ENCODE peak calls at places on chromosomes 1 and 21, in nine cellular contexts. J is breast epithelium, P is stomach, K is endothelial cell of umbilical vein, W is sigmoid colon, U is Panc1, L is HCT116, A is SK-N-SH, X is K562. Z is an unnamed sample.

GRCh38 chr1:99680258-99680657 is 34.3 kb downstream of the PALMD start:
- DNase-seq in A (no peak), J (no peak), P (no peak), X (no peak), K (peak), L (no peak), W (no peak), U (no peak), Z (no peak)

GRCh38 chr1:197884173-197884572 is 18.3 kb upstream of the C1orf53 start:
- DNase-seq in K (no peak), W (no peak), L (no peak), X (no peak), J (no peak), U (no peak), P (peak), A (no peak), Z (no peak)

GRCh38 chr1:101993703-101994102 is 3.0 kb downstream of the OLFM3 start:
- DNase-seq in X (no peak), K (no peak), L (no peak), A (no peak), U (no peak), W (no peak), P (no peak), J (no peak), Z (peak)

GRCh38 chr1:16077430-16078245 is 4.2 kb upstream of the FAM131C start:
- DNase-seq in L (no peak), W (no peak), A (no peak), P (no peak), J (no peak), K (no peak), U (no peak), X (no peak), Z (no peak)

GRCh38 chr1:145805057-145805456 is 18.8 kb downstream of the RNF115 start:
- DNase-seq in J (no peak), X (no peak), U (no peak), P (no peak), L (no peak), K (no peak), W (no peak), A (no peak), Z (no peak)

GRCh38 chr1:48003741-48004503 is 6.7 kb upstream of the TRABD2B start:
- DNase-seq in A (no peak), L (no peak), X (no peak), K (no peak), U (no peak), P (no peak), J (no peak), W (no peak), Z (no peak)

GRCh38 chr1:43786975-43787374 is 79.6 kb downstream of the ST3GAL3 start:
- DNase-seq in W (peak), P (no peak), U (no peak), J (no peak), L (no peak), K (peak), X (no peak), A (peak), Z (no peak)

GRCh38 chr21:46226146-46226545 is 2.4 kb downstream of the LSS start:
- DNase-seq in U (no peak), J (no peak), X (no peak), W (peak), K (no peak), L (no peak), A (no peak), P (no peak), Z (no peak)

GRCh38 chr1:154179951-154180687 is 11.8 kb downstream of the TPM3 start:
- DNase-seq in W (no peak), P (no peak), A (no peak), U (no peak), K (no peak), L (no peak), J (no peak), X (no peak), Z (no peak)

GRCh38 chr1:240501115-240501514 is 110.8 kb downstream of the GREM2 start:
- DNase-seq in K (no peak), X (no peak), W (no peak), L (no peak), A (no peak), U (no peak), P (no peak), J (no peak), Z (no peak)

GRCh38 chr21:36100971-36101641 is 31.3 kb downstream of the CBR1 start:
- DNase-seq in U (no peak), W (no peak), J (no peak), L (no peak), X (no peak), K (no peak), A (no peak), P (no peak), Z (no peak)

GRCh38 chr1:11955221-11955620 is 20.7 kb downstream of the PLOD1 start:
- DNase-seq in X (no peak), U (no peak), K (no peak), W (no peak), J (no peak), P (no peak), L (no peak), A (no peak), Z (no peak)

GRCh38 chr1:108643492-108644333 is 17.2 kb downstream of the HENMT1 start:
- DNase-seq in U (no peak), P (peak), L (peak), K (peak), W (no peak), X (peak), J (no peak), A (peak), Z (peak)

GRCh38 chr1:234595899-234596298 is 14.1 kb downstream of the IRF2BP2 start:
- DNase-seq in W (no peak), U (no peak), J (no peak), L (no peak), K (no peak), A (no peak), X (no peak), P (no peak), Z (no peak)

GRCh38 chr1:207288315-207288714 is 33.2 kb upstream of the CD55 start:
- DNase-seq in K (no peak), A (no peak), X (no peak), J (no peak), L (no peak), W (no peak), U (no peak), P (no peak), Z (no peak)

GRCh38 chr1:153150846-153151245 is at the start of gene SPRR2G:
- DNase-seq in X (no peak), J (no peak), K (no peak), L (no peak), U (no peak), A (no peak), P (no peak), W (no peak), Z (no peak)
- TF ChIP-seq POLR2AphosphoS5 in X (no peak), J (no peak), K (no peak), L (no peak), U (no peak), A (no peak), P (no peak), W (no peak), Z (no peak)

GRCh38 chr1:9164919-9165318 is 36.0 kb upstream of the GPR157 start:
- DNase-seq in L (no peak), K (no peak), A (no peak), W (no peak), J (no peak), P (no peak), X (no peak), U (no peak), Z (no peak)
- H3K27ac ChIP-seq in L (peak), K (peak), A (peak), W (no peak), J (peak), P (peak), X (no peak), U (peak), Z (no peak)

DNA sequence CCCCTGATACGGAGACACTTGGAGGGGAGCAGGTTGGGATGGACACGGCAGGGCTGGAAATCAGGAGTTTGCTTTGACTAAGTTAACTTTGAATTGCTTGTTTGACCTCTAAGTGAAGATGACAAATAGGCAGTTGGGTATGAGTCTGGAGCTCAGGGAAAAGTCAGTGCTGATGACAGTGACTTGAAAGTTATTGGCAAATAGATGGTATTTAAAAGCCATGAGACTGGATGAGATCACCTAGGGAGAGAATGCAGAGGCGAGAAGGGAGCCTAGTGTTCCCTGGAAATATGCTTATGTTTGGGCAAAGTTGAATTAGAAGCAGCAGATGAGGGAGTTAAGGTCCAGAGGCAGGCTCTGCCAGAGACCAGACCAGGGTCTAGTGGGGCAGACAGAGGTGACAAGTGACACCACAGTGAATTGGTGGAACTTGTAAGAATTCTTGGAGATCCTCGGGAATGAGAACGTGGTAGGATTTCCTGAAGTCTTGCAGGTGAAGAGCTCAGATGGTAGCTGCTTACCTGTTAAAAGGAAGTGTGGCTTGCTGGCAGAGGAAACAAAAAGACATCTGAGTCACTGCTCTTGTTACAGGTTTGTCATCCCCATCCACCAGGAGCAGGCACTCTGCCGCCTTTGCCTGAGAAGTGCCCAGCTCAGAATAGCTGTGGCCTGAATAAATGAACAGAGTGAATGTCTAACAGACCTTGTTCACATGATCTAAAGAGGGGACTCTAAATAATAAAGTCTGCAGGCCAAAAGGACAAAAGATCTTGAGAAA is 12.5 kb upstream of the ZSCAN20 start:
- DNase-seq in W (no peak), P (no peak), K (no peak), X (no peak), A (no peak), U (no peak), J (no peak), L (no peak), Z (no peak)
- TF ChIP-seq POLR2AphosphoS5 in W (no peak), P (no peak), K (no peak), X (no peak), A (no peak), U (no peak), J (no peak), L (no peak), Z (no peak)

GRCh38 chr1:233113009-233113712 is 162.8 kb downstream of the NTPCR start:
- DNase-seq in J (no peak), X (peak), P (peak), L (peak), K (peak), U (peak), W (peak), A (no peak), Z (peak)
- H3K27ac ChIP-seq in J (peak), X (peak), P (no peak), L (peak), K (peak), U (peak), W (peak), A (peak), Z (peak)